ENCODE peak calls at places on chromosome 19, in ten cellular contexts. One of them, this sample, is unnamed.

GRCh38 chr19:6730941-6731670 is 6.3 kb downstream of the GPR108 start:
- DNase-seq in HTR-8/SVneo: no peak
- DNase-seq in ovary: no peak
- DNase-seq in NCI-H2107: no peak
- DNase-seq in HFFc6: no peak
- DNase-seq in esophagus squamous epithelium: no peak
- DNase-seq in effector memory CD4-positive, alpha-beta T cell: no peak
- DNase-seq in A549: no peak
- DNase-seq in BE2C: no peak
- DNase-seq in uterus: no peak
- DNase-seq in this sample: no peak

GRCh38 chr19:29489182-29489951 is 36.4 kb upstream of the VSTM2B start:
- DNase-seq in HTR-8/SVneo: no peak
- DNase-seq in ovary: no peak
- DNase-seq in NCI-H2107: no peak
- DNase-seq in HFFc6: no peak
- DNase-seq in esophagus squamous epithelium: no peak
- DNase-seq in effector memory CD4-positive, alpha-beta T cell: no peak
- DNase-seq in A549: no peak
- DNase-seq in BE2C: no peak
- DNase-seq in uterus: no peak
- DNase-seq in this sample: no peak

GRCh38 chr19:35986664-35987570 is 8.1 kb upstream of the SDHAF1 start:
- DNase-seq in HTR-8/SVneo: no peak
- DNase-seq in ovary: no peak
- DNase-seq in NCI-H2107: no peak
- DNase-seq in HFFc6: no peak
- DNase-seq in esophagus squamous epithelium: no peak
- DNase-seq in effector memory CD4-positive, alpha-beta T cell: no peak
- DNase-seq in A549: peak; percentile 81
- DNase-seq in BE2C: peak; percentile 76
- DNase-seq in uterus: no peak
- DNase-seq in this sample: no peak

GRCh38 chr19:55251296-55252081 is 7.3 kb downstream of the PPP6R1 start:
- DNase-seq in HTR-8/SVneo: no peak
- DNase-seq in ovary: peak; percentile 29
- DNase-seq in NCI-H2107: no peak
- DNase-seq in HFFc6: no peak
- DNase-seq in esophagus squamous epithelium: no peak
- DNase-seq in effector memory CD4-positive, alpha-beta T cell: peak; percentile 56
- DNase-seq in A549: no peak
- DNase-seq in BE2C: no peak
- DNase-seq in uterus: no peak
- DNase-seq in this sample: peak; percentile 43

GRCh38 chr19:33456845-33457220 is 64.8 kb downstream of the PEPD start:
- DNase-seq in HTR-8/SVneo: no peak
- DNase-seq in ovary: peak; percentile 18
- DNase-seq in NCI-H2107: no peak
- DNase-seq in HFFc6: no peak
- DNase-seq in esophagus squamous epithelium: no peak
- DNase-seq in effector memory CD4-positive, alpha-beta T cell: no peak
- DNase-seq in A549: no peak
- DNase-seq in BE2C: no peak
- DNase-seq in uterus: no peak
- DNase-seq in this sample: no peak

GRCh38 chr19:9791552-9792181 is 23.1 kb upstream of the ZNF846 start:
- DNase-seq in HTR-8/SVneo: peak; percentile 88
- DNase-seq in ovary: peak; percentile 97
- DNase-seq in NCI-H2107: peak; percentile 13
- DNase-seq in HFFc6: peak; percentile 85
- DNase-seq in esophagus squamous epithelium: peak; percentile 96
- DNase-seq in effector memory CD4-positive, alpha-beta T cell: peak; percentile 92
- DNase-seq in A549: peak; percentile 64
- DNase-seq in BE2C: peak; percentile 98
- DNase-seq in uterus: peak; percentile 100
- DNase-seq in this sample: peak; percentile 84

GRCh38 chr19:7970716-7971448 is 27.4 kb upstream of the TIMM44 start:
- DNase-seq in HTR-8/SVneo: peak; percentile 61
- DNase-seq in ovary: no peak
- DNase-seq in NCI-H2107: no peak
- DNase-seq in HFFc6: no peak
- DNase-seq in esophagus squamous epithelium: no peak
- DNase-seq in effector memory CD4-positive, alpha-beta T cell: no peak
- DNase-seq in A549: peak; percentile 39
- DNase-seq in BE2C: peak; percentile 70
- DNase-seq in uterus: no peak
- DNase-seq in this sample: no peak

GRCh38 chr19:47471733-47472457 is at the start of gene SLC8A2:
- DNase-seq in HTR-8/SVneo: peak; percentile 73
- DNase-seq in ovary: peak; percentile 69
- DNase-seq in NCI-H2107: no peak
- DNase-seq in HFFc6: peak; percentile 42
- DNase-seq in esophagus squamous epithelium: no peak
- DNase-seq in effector memory CD4-positive, alpha-beta T cell: peak; percentile 40
- DNase-seq in A549: peak; percentile 75
- DNase-seq in BE2C: peak; percentile 85
- DNase-seq in uterus: peak; percentile 87
- DNase-seq in this sample: peak; percentile 57

This sample was measured in CD8-positive, alpha-beta memory T cell.